ENCODE peak calls at places on chromosomes 12 and 14, in nine cellular contexts. One of them, this sample, is unnamed.

GRCh38 chr14:104584557-104584956 is 5.0 kb downstream of the C14orf180 start:
- DNase-seq in lower lobe of right lung: no peak
- DNase-seq in naive B cell: no peak
- DNase-seq in activated T-cell treated with anti-CD3 and anti-CD28 coated beads, Interleukin-2, amount 50 U/mL, for 48 hours: no peak
- DNase-seq in K562: no peak
- DNase-seq in hippocampal formation: no peak
- DNase-seq in HepG2: no peak
- DNase-seq in GM04504: no peak
- DNase-seq in HTR-8/SVneo: no peak
- DNase-seq in this sample: no peak

GRCh38 chr14:52391866-52392600 is 77.9 kb downstream of the PTGER2 start:
- DNase-seq in lower lobe of right lung: no peak
- DNase-seq in naive B cell: no peak
- DNase-seq in activated T-cell treated with anti-CD3 and anti-CD28 coated beads, Interleukin-2, amount 50 U/mL, for 48 hours: no peak
- DNase-seq in K562: no peak
- DNase-seq in hippocampal formation: no peak
- DNase-seq in HepG2: no peak
- DNase-seq in GM04504: no peak
- DNase-seq in HTR-8/SVneo: no peak
- DNase-seq in this sample: no peak

GRCh38 chr12:99390707-99391106 is 256.8 kb upstream of the GARIN6 start:
- DNase-seq in lower lobe of right lung: no peak
- DNase-seq in naive B cell: no peak
- DNase-seq in activated T-cell treated with anti-CD3 and anti-CD28 coated beads, Interleukin-2, amount 50 U/mL, for 48 hours: no peak
- DNase-seq in K562: peak; percentile 0
- DNase-seq in hippocampal formation: no peak
- DNase-seq in HepG2: no peak
- DNase-seq in GM04504: no peak
- DNase-seq in HTR-8/SVneo: peak; percentile 11
- DNase-seq in this sample: no peak

GRCh38 chr12:89225401-89225800 is 126.9 kb downstream of the DUSP6 start:
- DNase-seq in lower lobe of right lung: peak; percentile 46
- DNase-seq in naive B cell: no peak
- DNase-seq in activated T-cell treated with anti-CD3 and anti-CD28 coated beads, Interleukin-2, amount 50 U/mL, for 48 hours: peak; percentile 84
- DNase-seq in K562: no peak
- DNase-seq in hippocampal formation: no peak
- DNase-seq in HepG2: no peak
- DNase-seq in GM04504: peak; percentile 53
- DNase-seq in HTR-8/SVneo: peak; percentile 14
- DNase-seq in this sample: no peak

GRCh38 chr14:69755784-69756183 is 11.2 kb upstream of the SRSF5 start:
- DNase-seq in lower lobe of right lung: no peak
- DNase-seq in naive B cell: no peak
- DNase-seq in activated T-cell treated with anti-CD3 and anti-CD28 coated beads, Interleukin-2, amount 50 U/mL, for 48 hours: no peak
- DNase-seq in K562: no peak
- DNase-seq in hippocampal formation: no peak
- DNase-seq in HepG2: peak; percentile 29
- DNase-seq in GM04504: no peak
- DNase-seq in HTR-8/SVneo: no peak
- DNase-seq in this sample: no peak

GRCh38 chr12:112590281-112590680 is 171.5 kb downstream of the PTPN11 start:
- DNase-seq in lower lobe of right lung: no peak
- DNase-seq in naive B cell: no peak
- DNase-seq in activated T-cell treated with anti-CD3 and anti-CD28 coated beads, Interleukin-2, amount 50 U/mL, for 48 hours: no peak
- DNase-seq in K562: no peak
- DNase-seq in hippocampal formation: no peak
- DNase-seq in HepG2: no peak
- DNase-seq in GM04504: no peak
- DNase-seq in HTR-8/SVneo: peak; percentile 10
- DNase-seq in this sample: no peak

GRCh38 chr14:103206023-103206481 is 82.8 kb downstream of the TNFAIP2 start:
- DNase-seq in lower lobe of right lung: no peak
- DNase-seq in naive B cell: no peak
- DNase-seq in activated T-cell treated with anti-CD3 and anti-CD28 coated beads, Interleukin-2, amount 50 U/mL, for 48 hours: no peak
- DNase-seq in K562: no peak
- DNase-seq in hippocampal formation: no peak
- DNase-seq in HepG2: no peak
- DNase-seq in GM04504: no peak
- DNase-seq in HTR-8/SVneo: no peak
- DNase-seq in this sample: no peak

GRCh38 chr14:64110832-64111231 is 183.3 kb downstream of the ESR2 start:
- DNase-seq in lower lobe of right lung: no peak
- DNase-seq in naive B cell: no peak
- DNase-seq in activated T-cell treated with anti-CD3 and anti-CD28 coated beads, Interleukin-2, amount 50 U/mL, for 48 hours: no peak
- DNase-seq in K562: no peak
- DNase-seq in hippocampal formation: no peak
- DNase-seq in HepG2: no peak
- DNase-seq in GM04504: no peak
- DNase-seq in HTR-8/SVneo: no peak
- DNase-seq in this sample: no peak

GRCh38 chr12:92002195-92002649 is 143.4 kb downstream of the BTG1 start:
- DNase-seq in lower lobe of right lung: no peak
- DNase-seq in naive B cell: no peak
- DNase-seq in activated T-cell treated with anti-CD3 and anti-CD28 coated beads, Interleukin-2, amount 50 U/mL, for 48 hours: no peak
- DNase-seq in K562: peak; percentile 68
- DNase-seq in hippocampal formation: no peak
- DNase-seq in HepG2: no peak
- DNase-seq in GM04504: no peak
- DNase-seq in HTR-8/SVneo: no peak
- DNase-seq in this sample: no peak

GRCh38 chr12:42166501-42166900 is 21.8 kb upstream of the GXYLT1 start:
- DNase-seq in lower lobe of right lung: no peak
- DNase-seq in naive B cell: no peak
- DNase-seq in activated T-cell treated with anti-CD3 and anti-CD28 coated beads, Interleukin-2, amount 50 U/mL, for 48 hours: no peak
- DNase-seq in K562: no peak
- DNase-seq in hippocampal formation: no peak
- DNase-seq in HepG2: no peak
- DNase-seq in GM04504: no peak
- DNase-seq in HTR-8/SVneo: no peak
- DNase-seq in this sample: no peak

GRCh38 chr14:55129086-55129427 is at the start of gene LGALS3:
- DNase-seq in lower lobe of right lung: peak; percentile 90
- DNase-seq in naive B cell: peak; percentile 17
- DNase-seq in activated T-cell treated with anti-CD3 and anti-CD28 coated beads, Interleukin-2, amount 50 U/mL, for 48 hours: peak; percentile 55
- DNase-seq in K562: peak; percentile 50
- DNase-seq in hippocampal formation: no peak
- DNase-seq in HepG2: no peak
- DNase-seq in GM04504: peak; percentile 36
- DNase-seq in HTR-8/SVneo: peak; percentile 78
- DNase-seq in this sample: peak; percentile 78

GRCh38 chr14:96889091-96889490 is 91.9 kb downstream of the VRK1 start:
- DNase-seq in lower lobe of right lung: no peak
- DNase-seq in naive B cell: no peak
- DNase-seq in activated T-cell treated with anti-CD3 and anti-CD28 coated beads, Interleukin-2, amount 50 U/mL, for 48 hours: no peak
- DNase-seq in K562: no peak
- DNase-seq in hippocampal formation: no peak
- DNase-seq in HepG2: no peak
- DNase-seq in GM04504: no peak
- DNase-seq in HTR-8/SVneo: no peak
- DNase-seq in this sample: no peak

GRCh38 chr14:68979722-68980552 is 835 bp upstream of the ACTN1 start:
- DNase-seq in lower lobe of right lung: peak; percentile 73
- DNase-seq in naive B cell: no peak
- DNase-seq in activated T-cell treated with anti-CD3 and anti-CD28 coated beads, Interleukin-2, amount 50 U/mL, for 48 hours: no peak
- DNase-seq in K562: peak; percentile 28
- DNase-seq in hippocampal formation: no peak
- DNase-seq in HepG2: no peak
- DNase-seq in GM04504: no peak
- DNase-seq in HTR-8/SVneo: peak; percentile 86
- DNase-seq in this sample: no peak

GRCh38 chr14:21185506-21185905 is 29.6 kb upstream of the OR5AU1 start:
- DNase-seq in lower lobe of right lung: no peak
- DNase-seq in naive B cell: no peak
- DNase-seq in activated T-cell treated with anti-CD3 and anti-CD28 coated beads, Interleukin-2, amount 50 U/mL, for 48 hours: no peak
- DNase-seq in K562: peak; percentile 40
- DNase-seq in hippocampal formation: no peak
- DNase-seq in HepG2: no peak
- DNase-seq in GM04504: peak; percentile 6
- DNase-seq in HTR-8/SVneo: no peak
- DNase-seq in this sample: no peak

GRCh38 chr12:130975116-130975515 is 21.4 kb downstream of the ADGRD1 start:
- DNase-seq in lower lobe of right lung: no peak
- DNase-seq in naive B cell: no peak
- DNase-seq in activated T-cell treated with anti-CD3 and anti-CD28 coated beads, Interleukin-2, amount 50 U/mL, for 48 hours: no peak
- DNase-seq in K562: no peak
- DNase-seq in hippocampal formation: no peak
- DNase-seq in HepG2: no peak
- DNase-seq in GM04504: no peak
- DNase-seq in HTR-8/SVneo: no peak
- DNase-seq in this sample: no peak

GRCh38 chr14:23563473-23564180 is 4.0 kb downstream of the AP1G2 start:
- DNase-seq in lower lobe of right lung: no peak
- DNase-seq in naive B cell: no peak
- DNase-seq in activated T-cell treated with anti-CD3 and anti-CD28 coated beads, Interleukin-2, amount 50 U/mL, for 48 hours: no peak
- DNase-seq in K562: no peak
- DNase-seq in hippocampal formation: no peak
- DNase-seq in HepG2: no peak
- DNase-seq in GM04504: no peak
- DNase-seq in HTR-8/SVneo: no peak
- DNase-seq in this sample: no peak

GRCh38 chr14:37129047-37129446 is 43.4 kb downstream of the SLC25A21 start:
- DNase-seq in lower lobe of right lung: no peak
- DNase-seq in naive B cell: no peak
- DNase-seq in activated T-cell treated with anti-CD3 and anti-CD28 coated beads, Interleukin-2, amount 50 U/mL, for 48 hours: no peak
- DNase-seq in K562: no peak
- DNase-seq in hippocampal formation: no peak
- DNase-seq in HepG2: no peak
- DNase-seq in GM04504: no peak
- DNase-seq in HTR-8/SVneo: no peak
- DNase-seq in this sample: no peak

GRCh38 chr14:51789631-51790030 is 70.8 kb upstream of the GNG2 start:
- DNase-seq in lower lobe of right lung: no peak
- DNase-seq in naive B cell: no peak
- DNase-seq in activated T-cell treated with anti-CD3 and anti-CD28 coated beads, Interleukin-2, amount 50 U/mL, for 48 hours: no peak
- DNase-seq in K562: no peak
- DNase-seq in hippocampal formation: no peak
- DNase-seq in HepG2: no peak
- DNase-seq in GM04504: no peak
- DNase-seq in HTR-8/SVneo: no peak
- DNase-seq in this sample: no peak

GRCh38 chr12:105409881-105410471 is 79.5 kb downstream of the C12orf75 start:
- DNase-seq in lower lobe of right lung: peak; percentile 43
- DNase-seq in naive B cell: no peak
- DNase-seq in activated T-cell treated with anti-CD3 and anti-CD28 coated beads, Interleukin-2, amount 50 U/mL, for 48 hours: no peak
- DNase-seq in K562: no peak
- DNase-seq in hippocampal formation: no peak
- DNase-seq in HepG2: no peak
- DNase-seq in GM04504: peak; percentile 14
- DNase-seq in HTR-8/SVneo: peak; percentile 25
- DNase-seq in this sample: peak; percentile 88

GRCh38 chr14:22533739-22534359 is 55.2 kb downstream of the DAD1 start:
- DNase-seq in lower lobe of right lung: no peak
- DNase-seq in naive B cell: no peak
- DNase-seq in activated T-cell treated with anti-CD3 and anti-CD28 coated beads, Interleukin-2, amount 50 U/mL, for 48 hours: no peak
- DNase-seq in K562: no peak
- DNase-seq in hippocampal formation: no peak
- DNase-seq in HepG2: no peak
- DNase-seq in GM04504: no peak
- DNase-seq in HTR-8/SVneo: no peak
- DNase-seq in this sample: no peak

GRCh38 chr14:73140924-73141323 is 4.6 kb downstream of the PSEN1 start:
- DNase-seq in lower lobe of right lung: no peak
- DNase-seq in naive B cell: no peak
- DNase-seq in activated T-cell treated with anti-CD3 and anti-CD28 coated beads, Interleukin-2, amount 50 U/mL, for 48 hours: no peak
- DNase-seq in K562: no peak
- DNase-seq in hippocampal formation: no peak
- DNase-seq in HepG2: no peak
- DNase-seq in GM04504: no peak
- DNase-seq in HTR-8/SVneo: no peak
- DNase-seq in this sample: no peak

GRCh38 chr14:50321009-50321660 is 9.0 kb downstream of the DMAC2L start:
- DNase-seq in lower lobe of right lung: no peak
- DNase-seq in naive B cell: peak; percentile 58
- DNase-seq in activated T-cell treated with anti-CD3 and anti-CD28 coated beads, Interleukin-2, amount 50 U/mL, for 48 hours: peak; percentile 66
- DNase-seq in K562: peak; percentile 85
- DNase-seq in hippocampal formation: peak; percentile 57
- DNase-seq in HepG2: peak; percentile 68
- DNase-seq in GM04504: peak; percentile 83
- DNase-seq in HTR-8/SVneo: peak; percentile 77
- DNase-seq in this sample: peak; percentile 78

GRCh38 chr14:68786491-68787234 is 6.2 kb downstream of the ZFP36L1 start:
- DNase-seq in lower lobe of right lung: no peak
- DNase-seq in naive B cell: no peak
- DNase-seq in activated T-cell treated with anti-CD3 and anti-CD28 coated beads, Interleukin-2, amount 50 U/mL, for 48 hours: peak; percentile 41
- DNase-seq in K562: peak; percentile 19
- DNase-seq in hippocampal formation: no peak
- DNase-seq in HepG2: no peak
- DNase-seq in GM04504: no peak
- DNase-seq in HTR-8/SVneo: no peak
- DNase-seq in this sample: no peak

GRCh38 chr14:36477266-36477665 is 42.8 kb downstream of the NKX2-1 start:
- DNase-seq in lower lobe of right lung: no peak
- DNase-seq in naive B cell: no peak
- DNase-seq in activated T-cell treated with anti-CD3 and anti-CD28 coated beads, Interleukin-2, amount 50 U/mL, for 48 hours: peak; percentile 17
- DNase-seq in K562: no peak
- DNase-seq in hippocampal formation: no peak
- DNase-seq in HepG2: no peak
- DNase-seq in GM04504: no peak
- DNase-seq in HTR-8/SVneo: no peak
- DNase-seq in this sample: no peak

GRCh38 chr14:64685364-64686130 is 18.7 kb upstream of the PLEKHG3 start:
- DNase-seq in lower lobe of right lung: no peak
- DNase-seq in naive B cell: no peak
- DNase-seq in activated T-cell treated with anti-CD3 and anti-CD28 coated beads, Interleukin-2, amount 50 U/mL, for 48 hours: no peak
- DNase-seq in K562: no peak
- DNase-seq in hippocampal formation: no peak
- DNase-seq in HepG2: no peak
- DNase-seq in GM04504: no peak
- DNase-seq in HTR-8/SVneo: no peak
- DNase-seq in this sample: no peak

GRCh38 chr12:6688543-6688999 is 604 bp downstream of the ZNF384 start:
- DNase-seq in lower lobe of right lung: peak; percentile 62
- DNase-seq in naive B cell: peak; percentile 51
- DNase-seq in activated T-cell treated with anti-CD3 and anti-CD28 coated beads, Interleukin-2, amount 50 U/mL, for 48 hours: no peak
- DNase-seq in K562: no peak
- DNase-seq in hippocampal formation: no peak
- DNase-seq in HepG2: no peak
- DNase-seq in GM04504: no peak
- DNase-seq in HTR-8/SVneo: peak; percentile 98
- DNase-seq in this sample: no peak

GRCh38 chr14:64769096-64770020 is 65.1 kb downstream of the PLEKHG3 start:
- DNase-seq in lower lobe of right lung: no peak
- DNase-seq in naive B cell: no peak
- DNase-seq in activated T-cell treated with anti-CD3 and anti-CD28 coated beads, Interleukin-2, amount 50 U/mL, for 48 hours: no peak
- DNase-seq in K562: no peak
- DNase-seq in hippocampal formation: no peak
- DNase-seq in HepG2: no peak
- DNase-seq in GM04504: no peak
- DNase-seq in HTR-8/SVneo: no peak
- DNase-seq in this sample: no peak

GRCh38 chr14:71086571-71086970 is 179.3 kb downstream of the PCNX1 start:
- DNase-seq in lower lobe of right lung: no peak
- DNase-seq in naive B cell: no peak
- DNase-seq in activated T-cell treated with anti-CD3 and anti-CD28 coated beads, Interleukin-2, amount 50 U/mL, for 48 hours: no peak
- DNase-seq in K562: no peak
- DNase-seq in hippocampal formation: no peak
- DNase-seq in HepG2: no peak
- DNase-seq in GM04504: no peak
- DNase-seq in HTR-8/SVneo: no peak
- DNase-seq in this sample: no peak

GRCh38 chr12:128852885-128853284 is 393 bp upstream of the GLT1D1 start:
- DNase-seq in lower lobe of right lung: no peak
- DNase-seq in naive B cell: no peak
- DNase-seq in activated T-cell treated with anti-CD3 and anti-CD28 coated beads, Interleukin-2, amount 50 U/mL, for 48 hours: no peak
- DNase-seq in K562: no peak
- DNase-seq in hippocampal formation: no peak
- DNase-seq in HepG2: no peak
- DNase-seq in GM04504: no peak
- DNase-seq in HTR-8/SVneo: no peak
- DNase-seq in this sample: no peak

GRCh38 chr14:54116972-54117371 is 160.3 kb upstream of the BMP4 start:
- DNase-seq in lower lobe of right lung: no peak
- DNase-seq in naive B cell: no peak
- DNase-seq in activated T-cell treated with anti-CD3 and anti-CD28 coated beads, Interleukin-2, amount 50 U/mL, for 48 hours: no peak
- DNase-seq in K562: no peak
- DNase-seq in hippocampal formation: no peak
- DNase-seq in HepG2: peak; percentile 66
- DNase-seq in GM04504: no peak
- DNase-seq in HTR-8/SVneo: no peak
- DNase-seq in this sample: no peak

GRCh38 chr14:51576112-51576420 is 75.6 kb upstream of the FRMD6 start:
- DNase-seq in lower lobe of right lung: no peak
- DNase-seq in naive B cell: no peak
- DNase-seq in activated T-cell treated with anti-CD3 and anti-CD28 coated beads, Interleukin-2, amount 50 U/mL, for 48 hours: no peak
- DNase-seq in K562: no peak
- DNase-seq in hippocampal formation: no peak
- DNase-seq in HepG2: peak; percentile 30
- DNase-seq in GM04504: no peak
- DNase-seq in HTR-8/SVneo: no peak
- DNase-seq in this sample: no peak

This sample was measured in NCI-H460.